ENCODE peak calls at places on chromosomes 6 and 20, in four cellular contexts. One of them, this sample, is unnamed.

GRCh38 chr20:440636-441035 is 21.7 kb downstream of the TBC1D20 start:
- DNase-seq in HFF-Myc: no peak
- DNase-seq in renal cortical epithelial cell: no peak
- DNase-seq in HuH-7: no peak
- DNase-seq in this sample: no peak

GRCh38 chr6:156720739-156721714 is 56.2 kb upstream of the ARID1B start:
- DNase-seq in HuH-7: peak; percentile 24
- DNase-seq in renal cortical epithelial cell: peak; percentile 72
- DNase-seq in HFF-Myc: no peak
- DNase-seq in this sample: peak; percentile 68

GRCh38 chr20:39328347-39328746 is 366.2 kb downstream of the DHX35 start:
- DNase-seq in HuH-7: no peak
- DNase-seq in HFF-Myc: no peak
- DNase-seq in renal cortical epithelial cell: no peak
- DNase-seq in this sample: no peak

GRCh38 chr20:46928580-46929132 is 34.0 kb downstream of the EYA2 start:
- DNase-seq in HFF-Myc: no peak
- DNase-seq in HuH-7: no peak
- DNase-seq in renal cortical epithelial cell: peak; percentile 19
- DNase-seq in this sample: peak; percentile 50

GRCh38 chr20:17556842-17557674 is 12.8 kb upstream of the DSTN start:
- DNase-seq in HFF-Myc: no peak
- DNase-seq in HuH-7: no peak
- DNase-seq in renal cortical epithelial cell: no peak
- DNase-seq in this sample: peak; percentile 95

GRCh38 chr6:129785081-129785755 is 75.2 kb upstream of the ARHGAP18 start:
- DNase-seq in HuH-7: no peak
- DNase-seq in HFF-Myc: no peak
- DNase-seq in renal cortical epithelial cell: peak; percentile 42
- DNase-seq in this sample: no peak

GRCh38 chr20:4956200-4956810 is 45.0 kb downstream of the SLC23A2 start:
- DNase-seq in renal cortical epithelial cell: peak; percentile 68
- DNase-seq in HuH-7: no peak
- DNase-seq in HFF-Myc: peak; percentile 57
- DNase-seq in this sample: no peak

GRCh38 chr20:36821964-36822437 is 48.4 kb upstream of the DSN1 start:
- DNase-seq in HFF-Myc: no peak
- DNase-seq in renal cortical epithelial cell: no peak
- DNase-seq in HuH-7: no peak
- DNase-seq in this sample: no peak

GRCh38 chr6:13420269-13420668 is 67.1 kb downstream of the GFOD1 start:
- DNase-seq in HuH-7: no peak
- DNase-seq in HFF-Myc: no peak
- DNase-seq in renal cortical epithelial cell: no peak
- DNase-seq in this sample: no peak

GRCh38 chr20:24648919-24649318 is 179.5 kb downstream of the SYNDIG1 start:
- DNase-seq in HuH-7: no peak
- DNase-seq in HFF-Myc: no peak
- DNase-seq in renal cortical epithelial cell: peak; percentile 7
- DNase-seq in this sample: no peak

GRCh38 chr6:31058128-31058894 is 48.0 kb downstream of the MUC22 start:
- DNase-seq in renal cortical epithelial cell: peak; percentile 98
- DNase-seq in HuH-7: peak; percentile 44
- DNase-seq in HFF-Myc: peak; percentile 84
- DNase-seq in this sample: peak; percentile 46

GRCh38 chr6:84280639-84281038 is 53.2 kb upstream of the CEP162 start:
- DNase-seq in renal cortical epithelial cell: no peak
- DNase-seq in HuH-7: no peak
- DNase-seq in HFF-Myc: no peak
- DNase-seq in this sample: no peak

GRCh38 chr6:79719248-79719975 is 88.3 kb downstream of the SH3BGRL2 start:
- DNase-seq in renal cortical epithelial cell: peak; percentile 18
- DNase-seq in HFF-Myc: peak; percentile 42
- DNase-seq in HuH-7: no peak
- DNase-seq in this sample: no peak

GRCh38 chr20:35263609-35264223 is 14.2 kb downstream of the MMP24OS start:
- DNase-seq in HFF-Myc: no peak
- DNase-seq in renal cortical epithelial cell: peak; percentile 66
- DNase-seq in HuH-7: no peak
- DNase-seq in this sample: no peak

GRCh38 chr6:87092435-87092834 is 2.5 kb downstream of the CGA start:
- DNase-seq in HuH-7: no peak
- DNase-seq in renal cortical epithelial cell: no peak
- DNase-seq in HFF-Myc: no peak
- DNase-seq in this sample: no peak

GRCh38 chr6:43924222-43924702 is 154.3 kb downstream of the VEGFA start:
- DNase-seq in renal cortical epithelial cell: peak; percentile 45
- DNase-seq in HuH-7: no peak
- DNase-seq in HFF-Myc: no peak
- DNase-seq in this sample: peak; percentile 41

GRCh38 chr6:170583736-170584180 is 679 bp downstream of the PDCD2 start:
- DNase-seq in HuH-7: no peak
- DNase-seq in HFF-Myc: no peak
- DNase-seq in renal cortical epithelial cell: peak; percentile 8
- DNase-seq in this sample: no peak

GRCh38 chr20:61353996-61354390 is 101.9 kb downstream of the CDH4 start:
- DNase-seq in HFF-Myc: no peak
- DNase-seq in HuH-7: no peak
- DNase-seq in renal cortical epithelial cell: no peak
- DNase-seq in this sample: no peak

GRCh38 chr20:10315138-10315537 is 96.5 kb downstream of the SNAP25 start:
- DNase-seq in HFF-Myc: no peak
- DNase-seq in HuH-7: peak; percentile 20
- DNase-seq in renal cortical epithelial cell: no peak
- DNase-seq in this sample: no peak

GRCh38 chr20:44888226-44889103 is 3.0 kb downstream of the YWHAB start:
- DNase-seq in HuH-7: no peak
- DNase-seq in renal cortical epithelial cell: peak; percentile 37
- DNase-seq in HFF-Myc: no peak
- DNase-seq in this sample: no peak

GRCh38 chr20:21767739-21768223 is 62.3 kb downstream of the PAX1 start:
- DNase-seq in renal cortical epithelial cell: no peak
- DNase-seq in HuH-7: peak; percentile 64
- DNase-seq in HFF-Myc: no peak
- DNase-seq in this sample: no peak

GRCh38 chr6:168188310-168188973 is 109.4 kb upstream of the FRMD1 start:
- DNase-seq in renal cortical epithelial cell: no peak
- DNase-seq in HFF-Myc: no peak
- DNase-seq in HuH-7: no peak
- DNase-seq in this sample: no peak

This sample was measured in breast epithelium.